ENCODE peak calls at places on chromosome 1, in ten cellular contexts. K, R, N, D, L, M, V, U, C and J are unnamed samples.

GRCh38 chr1:85361606-85362005 is 85.2 kb upstream of the BCL10 start:
- DNase-seq in U (no peak), N (no peak), C (no peak), D (no peak), R (no peak), L (no peak), V (no peak), M (no peak), K (no peak), J (no peak)

GRCh38 chr1:244316986-244317655 is 134.6 kb downstream of the ADSS2 start:
- DNase-seq in N (no peak), C (no peak), K (no peak), U (no peak), M (no peak), V (no peak), L (no peak), R (no peak), D (no peak), J (no peak)

GRCh38 chr1:210600421-210601195 is 271.9 kb downstream of the HHAT start:
- DNase-seq in L (no peak), C (no peak), M (no peak), K (no peak), D (no peak), R (no peak), U (no peak), V (no peak), N (no peak), J (no peak)

GRCh38 chr1:72705921-72706320 is 423.6 kb upstream of the NEGR1 start:
- DNase-seq in U (no peak), D (no peak), M (no peak), V (no peak), C (no peak), L (no peak), N (no peak), K (no peak), R (no peak), J (no peak)

GRCh38 chr1:109969430-109969829 is 15.1 kb upstream of the AHCYL1 start:
- DNase-seq in C (no peak), L (no peak), V (no peak), U (no peak), M (no peak), N (no peak), K (no peak), R (no peak), D (no peak), J (no peak)

GRCh38 chr1:225437710-225438437 is 10.0 kb upstream of the LBR start:
- DNase-seq in M (no peak), N (no peak), R (no peak), C (no peak), D (no peak), U (no peak), K (no peak), V (no peak), L (no peak), J (no peak)

GRCh38 chr1:115182012-115182715 is 92.9 kb upstream of the TSPAN2 start:
- DNase-seq in L (no peak), D (no peak), C (no peak), V (no peak), U (no peak), M (no peak), K (no peak), R (no peak), N (no peak), J (no peak)

GRCh38 chr1:39575191-39576015 is 1.2 kb downstream of the PABPC4 start:
- DNase-seq in C (peak; percentile 19), V (peak; percentile 22), R (peak; percentile 62), L (no peak), M (peak; percentile 48), N (peak; percentile 81), K (peak; percentile 23), U (no peak), D (peak; percentile 32), J (peak; percentile 69)

GRCh38 chr1:62175568-62176179 is 19.0 kb upstream of the L1TD1 start:
- DNase-seq in K (peak; percentile 2), U (no peak), V (peak; percentile 62), R (peak; percentile 60), L (no peak), D (no peak), C (no peak), N (no peak), M (no peak), J (no peak)

GRCh38 chr1:45490121-45490622 is 791 bp downstream of the TESK2 start:
- DNase-seq in K (no peak), L (no peak), N (no peak), V (no peak), C (no peak), U (no peak), D (no peak), M (no peak), R (no peak), J (no peak)

GRCh38 chr1:203547771-203548421 is 53.9 kb downstream of the OPTC start:
- DNase-seq in D (no peak), M (no peak), V (no peak), R (no peak), L (no peak), U (no peak), K (no peak), N (no peak), C (no peak), J (no peak)

GRCh38 chr1:217982711-217983405 is 302.2 kb upstream of the RRP15 start:
- DNase-seq in C (no peak), U (no peak), D (no peak), K (no peak), V (no peak), N (no peak), L (no peak), M (no peak), R (no peak), J (no peak)

GRCh38 chr1:78325293-78325692 is 165.5 kb upstream of the PTGFR start:
- DNase-seq in N (no peak), L (no peak), K (no peak), U (no peak), C (no peak), R (no peak), M (no peak), V (no peak), D (no peak), J (no peak)

GRCh38 chr1:43316738-43317520 is 16.1 kb downstream of the TIE1 start:
- DNase-seq in C (no peak), K (no peak), R (no peak), M (no peak), V (no peak), D (no peak), N (no peak), U (no peak), L (no peak), J (no peak)